ENCODE peak calls at places on chromosomes 7 and 10, in five cellular contexts. C is A549, X is iris pigment epithelial cell, O is T-helper 2 cell, U is C1 segment of cervical spinal cord. T is an unnamed sample.

GRCh38 chr10:98957801-98958200 is 277.9 kb downstream of the HPSE2 start:
- DNase-seq in C (no peak), X (no peak), O (no peak), U (no peak), T (no peak)

GRCh38 chr10:25261110-25261509 is 86.3 kb downstream of the GPR158 start:
- DNase-seq in C (no peak), X (no peak), O (no peak), U (no peak), T (no peak)

GRCh38 chr10:77504870-77505257 is 132.7 kb downstream of the KCNMA1 start:
- DNase-seq in C (peak; percentile 49), X (peak; percentile 47), O (no peak), U (no peak), T (peak; percentile 83)

GRCh38 chr10:93894516-93895378 is 969 bp downstream of the SLC35G1 start:
- DNase-seq in C (no peak), X (peak; percentile 15), O (no peak), U (no peak), T (no peak)

GRCh38 chr10:5681930-5682329 is 2.7 kb upstream of the TASOR2 start:
- DNase-seq in C (no peak), X (no peak), O (no peak), U (no peak), T (no peak)

GRCh38 chr7:13057462-13058200 is 370.2 kb downstream of the ARL4A start:
- DNase-seq in C (no peak), X (no peak), O (no peak), U (no peak), T (no peak)

GRCh38 chr10:102310356-102311024 is 65.2 kb downstream of the GBF1 start:
- DNase-seq in C (no peak), X (peak; percentile 65), O (no peak), U (no peak), T (no peak)

GRCh38 chr7:96238976-96239766 is 82.7 kb downstream of the SLC25A13 start:
- DNase-seq in C (no peak), X (peak; percentile 59), O (no peak), U (no peak), T (no peak)

GRCh38 chr10:23918090-23918704 is 290.7 kb upstream of the KIAA1217 start:
- DNase-seq in C (no peak), X (no peak), O (no peak), U (no peak), T (no peak)